ENCODE peak calls at places on chromosomes 11 and 22, in five cellular contexts. W is cardiac muscle cell, R is spleen, T is fibroblast of mammary gland, O is lower leg skin. V is an unnamed sample.

GRCh38 chr11:69546735-69547370 is 65.4 kb downstream of the LINC01488 start:
- DNase-seq in T (no peak), O (no peak), R (peak; percentile 43), W (no peak), V (peak; percentile 56)

GRCh38 chr22:33923660-33924246 is 3.5 kb upstream of the LARGE1 start:
- DNase-seq in W (peak; percentile 82), R (no peak), O (peak; percentile 67), T (peak; percentile 75), V (peak; percentile 87)

GRCh38 chr22:42880815-42881214 is 23.7 kb upstream of the ARFGAP3 start:
- DNase-seq in T (no peak), R (no peak), O (no peak), W (no peak), V (no peak)

GRCh38 chr11:69912161-69912910 is 93.1 kb upstream of the FGF3 start:
- DNase-seq in R (peak; percentile 74), T (no peak), W (no peak), O (no peak), V (no peak)

GRCh38 chr11:24312464-24313238 is 184.2 kb upstream of the LUZP2 start:
- DNase-seq in R (no peak), W (peak; percentile 94), T (peak; percentile 1), O (no peak), V (no peak)

GRCh38 chr11:121328967-121329653 is 36.5 kb downstream of the SC5D start:
- DNase-seq in R (no peak), W (no peak), O (no peak), T (no peak), V (peak; percentile 48)

GRCh38 chr11:104995001-104995408 is 26.6 kb upstream of the CASP4 start:
- DNase-seq in O (no peak), R (no peak), T (no peak), W (no peak), V (no peak)

GRCh38 chr11:118054712-118055640 is 21.9 kb upstream of the TMPRSS4 start:
- DNase-seq in W (no peak), T (no peak), R (no peak), O (no peak), V (no peak)

GRCh38 chr11:126432525-126432924 is 77.0 kb downstream of the ST3GAL4 start:
- DNase-seq in W (no peak), R (no peak), T (no peak), O (no peak), V (no peak)

GRCh38 chr11:92413757-92414513 is 189.3 kb downstream of the FAT3 start:
- DNase-seq in O (no peak), T (no peak), R (no peak), W (no peak), V (peak; percentile 18)

GRCh38 chr11:27373856-27374602 is 11.0 kb upstream of the CCDC34 start:
- DNase-seq in R (no peak), W (no peak), O (no peak), T (no peak), V (no peak)

GRCh38 chr11:11403763-11404725 is 51.0 kb upstream of the CSNK2A3 start:
- DNase-seq in R (no peak), W (peak; percentile 76), T (peak; percentile 54), O (no peak), V (no peak)

GRCh38 chr22:42977574-42977973 is 37.4 kb downstream of the PACSIN2 start:
- DNase-seq in W (no peak), R (no peak), T (no peak), O (no peak), V (no peak)

GRCh38 chr22:24125942-24126341 is 55.3 kb upstream of the SUSD2 start:
- DNase-seq in R (no peak), T (no peak), W (no peak), O (no peak), V (no peak)
- H3K4me3 ChIP-seq in R (no peak overlapping the region), T (no peak overlapping the region), W (no peak overlapping the region), O (no peak overlapping the region), V (no peak overlapping the region)

GRCh38 chr11:120182790-120183491 is 27.9 kb upstream of the OAF start:
- DNase-seq in R (peak; percentile 45), O (peak; percentile 18), T (peak; percentile 72), W (no peak), V (no peak)

GRCh38 chr11:120181446-120181992 is 29.3 kb upstream of the OAF start:
- DNase-seq in R (peak; percentile 39), W (no peak), O (peak; percentile 11), T (no peak), V (no peak)

GRCh38 chr11:120179071-120179672 is 31.7 kb upstream of the OAF start:
- DNase-seq in W (no peak), T (peak; percentile 68), R (peak; percentile 53), O (no peak), V (no peak)

GRCh38 chr11:120182357-120182756 is 28.5 kb upstream of the OAF start:
- DNase-seq in W (no peak), T (no peak), O (peak; percentile 12), R (peak; percentile 51), V (no peak)

DNA sequence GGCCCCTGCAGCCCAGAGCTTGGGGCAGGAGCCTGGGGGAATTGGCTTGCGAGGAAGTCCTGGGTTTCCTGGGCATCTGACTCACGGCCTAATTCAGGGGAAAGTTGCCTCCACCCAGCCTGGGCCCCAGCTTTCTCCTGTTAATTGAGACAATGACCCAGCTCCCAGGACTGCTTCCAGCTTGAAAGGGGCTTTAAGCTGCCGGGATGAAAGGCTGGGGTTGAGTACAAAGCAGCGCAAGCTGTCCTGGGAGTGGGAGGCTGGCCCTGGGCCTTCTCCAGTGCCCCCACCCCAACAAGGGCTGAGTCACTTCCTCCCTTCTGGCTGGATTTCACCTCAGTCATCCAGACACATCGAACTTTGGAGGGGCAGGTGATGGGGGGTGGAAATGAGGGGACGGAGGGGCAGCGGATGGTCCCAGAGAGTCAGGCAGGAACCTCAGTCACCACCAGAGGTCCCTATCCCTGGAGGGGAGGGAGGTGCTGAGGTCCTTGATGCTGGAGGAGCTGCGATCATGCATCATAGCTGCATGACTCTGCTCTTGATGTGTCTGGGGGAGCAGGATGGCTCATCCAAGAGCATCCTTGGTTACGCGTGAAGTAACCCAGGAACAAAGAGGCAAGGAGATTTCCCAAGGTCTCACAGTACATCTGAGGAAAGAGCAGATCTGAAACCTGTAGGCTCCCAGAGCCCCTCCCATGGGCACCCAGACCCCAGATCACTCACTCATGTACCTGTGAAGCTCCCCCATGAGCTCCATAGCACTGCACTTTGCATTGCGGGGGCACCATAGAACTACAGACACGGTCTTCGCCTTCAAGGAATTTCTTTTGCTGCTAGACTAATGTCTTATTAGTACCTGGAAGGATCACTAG is 30.0 kb upstream of the OAF start:
- DNase-seq in R (peak; percentile 52), W (peak; percentile 49), T (peak; percentile 96), O (peak; percentile 14), V (no peak)
- TF ChIP-seq CTCF in R (no peak), W (peak; percentile 38), T (peak; percentile 53), O (no peak), V (no peak)

DNA sequence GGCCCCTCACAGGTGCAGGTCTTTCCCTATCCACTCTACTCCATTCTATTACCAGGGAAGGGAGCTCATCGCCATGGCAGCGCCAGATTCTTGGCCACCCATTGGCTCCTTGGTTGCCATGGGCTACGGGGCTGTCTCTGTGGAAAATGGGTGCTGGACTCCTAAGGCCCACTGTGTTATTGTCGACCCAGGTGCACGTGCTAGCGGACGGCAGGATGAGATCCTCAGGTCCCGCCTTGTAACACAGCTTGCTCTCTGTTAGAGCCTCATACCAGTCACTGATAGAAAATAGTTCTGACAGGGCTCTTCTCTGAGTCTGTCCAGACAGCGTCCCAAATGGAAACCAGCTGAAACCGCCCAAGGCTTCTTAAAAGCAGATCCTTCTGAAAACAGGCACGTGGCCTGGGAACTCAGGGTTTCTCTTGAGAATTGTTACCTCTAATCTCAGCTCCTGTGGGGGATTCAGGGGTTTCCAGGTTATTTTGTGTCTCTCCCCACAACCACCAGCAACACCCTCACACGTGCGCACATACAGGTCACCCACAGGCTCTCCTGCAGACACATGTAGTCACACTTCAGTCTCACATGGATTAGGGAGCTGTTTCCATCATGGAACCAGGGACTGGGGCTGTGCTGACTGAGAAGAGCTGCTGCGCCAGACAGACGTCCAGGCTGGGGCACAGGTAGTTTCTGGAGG is 1.5 kb downstream of the TUB start:
- DNase-seq in O (no peak), W (no peak), T (peak; percentile 31), R (peak; percentile 62), V (no peak)
- H3K4me3 ChIP-seq in O (no peak overlapping the region), W (no peak overlapping the region), T (no peak overlapping the region), R (no peak overlapping the region), V (no peak overlapping the region)

GRCh38 chr11:788009-788640 is 1.8 kb downstream of the CEND1 start:
- DNase-seq in O (no peak), W (no peak), T (no peak), R (no peak), V (no peak)
- TF ChIP-seq CTCF in O (no peak), W (no peak), T (no peak), R (no peak), V (peak; percentile 9)

DNA sequence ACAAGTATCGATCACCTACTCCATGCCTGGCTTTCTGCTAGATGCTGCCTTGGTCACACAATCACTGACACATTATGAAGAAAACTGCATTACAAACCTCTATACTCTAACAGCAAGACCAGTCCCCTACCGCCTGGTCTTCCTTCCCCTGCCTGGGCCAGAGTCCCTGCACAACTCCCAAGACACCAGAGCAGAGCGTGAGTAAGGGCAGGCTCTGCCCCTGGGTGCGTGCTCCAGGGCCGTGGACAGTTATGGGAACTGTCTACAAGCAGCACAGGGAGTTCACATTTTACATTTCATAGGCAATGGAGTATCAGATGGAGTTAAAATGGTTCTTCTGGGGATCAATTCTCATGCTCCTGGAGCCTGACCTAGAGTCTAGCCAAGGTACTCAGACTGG is 6.5 kb downstream of the FZD4 start:
- DNase-seq in O (no peak), T (no peak), W (no peak), R (no peak), V (no peak)
- H3K4me3 ChIP-seq in O (no peak overlapping the region), T (no peak overlapping the region), W (no peak overlapping the region), R (no peak overlapping the region), V (no peak overlapping the region)